ENCODE peak calls at places on chromosomes 12 and 14, in nine cellular contexts. A is amygdala, O is RWPE1, W is anterior cingulate cortex, G is psoas muscle, K is posterior vena cava, E is GM04504, Y is caudate nucleus, Q is sciatic nerve. L is an unnamed sample.
A peak's percentile ranks its signal among the peaks of the same experiment; 100 is the strongest.

GRCh38 chr12:94078736-94079509 is 69.5 kb upstream of the PLXNC1 start:
- DNase-seq in A (no peak), O (no peak), W (no peak), G (no peak), K (no peak), E (no peak), Y (no peak), Q (no peak), L (no peak)

GRCh38 chr12:45050331-45050750 is 558 bp downstream of the DBX2 start:
- DNase-seq in A (no peak), O (no peak), W (no peak), G (no peak), K (peak; percentile 76), E (no peak), Y (no peak), Q (no peak), L (no peak)

GRCh38 chr12:2691001-2691339 is 103.8 kb upstream of the FKBP4 start:
- DNase-seq in A (no peak), O (no peak), W (no peak), G (no peak), K (no peak), E (no peak), Y (no peak), Q (no peak), L (peak; percentile 55)

GRCh38 chr14:53019391-53019790 is 68.5 kb upstream of the FERMT2 start:
- DNase-seq in A (no peak), O (no peak), W (no peak), G (no peak), K (no peak), E (no peak), Y (no peak), Q (no peak), L (no peak)

GRCh38 chr12:72433298-72433697 is 161.1 kb downstream of the TRHDE start:
- DNase-seq in A (no peak), O (no peak), W (no peak), G (no peak), K (no peak), E (no peak), Y (no peak), Q (no peak), L (no peak)

GRCh38 chr14:59510001-59510400 is 25.7 kb downstream of the JKAMP start:
- DNase-seq in A (no peak), O (no peak), W (no peak), G (no peak), K (no peak), E (no peak), Y (no peak), Q (no peak), L (no peak)

GRCh38 chr12:68222336-68222735 is 3.3 kb downstream of the IL26 start:
- DNase-seq in A (no peak), O (peak; percentile 5), W (no peak), G (no peak), K (no peak), E (no peak), Y (no peak), Q (no peak), L (no peak)

GRCh38 chr12:62813031-62813829 is 121.7 kb downstream of the PPM1H start:
- DNase-seq in A (peak; percentile 29), O (peak; percentile 56), W (no peak), G (peak; percentile 54), K (peak; percentile 91), E (no peak), Y (no peak), Q (peak; percentile 81), L (peak; percentile 4)

GRCh38 chr12:818733-819132 is 66.4 kb downstream of the WNK1 start:
- DNase-seq in A (no peak), O (no peak), W (no peak), G (no peak), K (no peak), E (no peak), Y (no peak), Q (no peak), L (no peak)

GRCh38 chr12:131114942-131115584 is 161.4 kb downstream of the ADGRD1 start:
- DNase-seq in A (no peak), O (no peak), W (no peak), G (peak; percentile 20), K (peak; percentile 66), E (no peak), Y (no peak), Q (peak; percentile 56), L (no peak)

GRCh38 chr14:25015761-25016160 is 34.2 kb downstream of the STXBP6 start:
- DNase-seq in A (no peak), O (no peak), W (no peak), G (no peak), K (no peak), E (no peak), Y (no peak), Q (no peak), L (no peak)

GRCh38 chr14:101101456-101102056 is 198.0 kb upstream of the RTL1 start:
- DNase-seq in A (no peak), O (peak; percentile 34), W (no peak), G (no peak), K (peak; percentile 52), E (no peak), Y (no peak), Q (peak; percentile 42), L (no peak)

GRCh38 chr14:91303091-91303923 is 58.8 kb upstream of the GPR68 start:
- DNase-seq in A (no peak), O (peak; percentile 70), W (no peak), G (peak; percentile 35), K (no peak), E (no peak), Y (no peak), Q (no peak), L (peak; percentile 22)

L was measured in naive thymus-derived CD8-positive, alpha-beta T cell.